ENCODE peak calls at places on chromosomes 2 and 18, in six cellular contexts. V is cardiac muscle cell; N is GM12864; U is transverse colon; K is CD4-positive, alpha-beta memory T cell; Z is body of pancreas. D is an unnamed sample.

GRCh38 chr2:43107679-43108078 is 118.7 kb downstream of the ZFP36L2 start:
- DNase-seq in V (no peak), N (no peak), U (no peak), K (no peak), Z (no peak), D (no peak)

GRCh38 chr2:221896505-221897151 is 324.5 kb upstream of the EPHA4 start:
- DNase-seq in V (no peak), N (no peak), U (no peak), K (no peak), Z (no peak), D (no peak)

GRCh38 chr2:40130251-40130994 is 321.5 kb downstream of the SLC8A1 start:
- DNase-seq in V (peak; percentile 54), N (no peak), U (no peak), K (no peak), Z (no peak), D (no peak)

GRCh38 chr2:161076936-161077335 is 83.3 kb upstream of the TANK start:
- DNase-seq in V (no peak), N (no peak), U (no peak), K (no peak), Z (no peak), D (no peak)

GRCh38 chr18:33022370-33022769 is 249.5 kb upstream of the KLHL14 start:
- DNase-seq in V (no peak), N (no peak), U (no peak), K (no peak), Z (no peak), D (no peak)

GRCh38 chr2:237648016-237648381 is 20.6 kb downstream of the LRRFIP1 start:
- DNase-seq in V (no peak), N (no peak), U (no peak), K (no peak), Z (no peak), D (no peak)

GRCh38 chr2:216286616-216287231 is 85.6 kb downstream of the MARCHF4 start:
- DNase-seq in V (peak; percentile 21), N (no peak), U (no peak), K (no peak), Z (no peak), D (no peak)

GRCh38 chr2:70923378-70924015 is 12.2 kb upstream of the ATP6V1B1 start:
- DNase-seq in V (no peak), N (no peak), U (no peak), K (no peak), Z (no peak), D (no peak)

DNA sequence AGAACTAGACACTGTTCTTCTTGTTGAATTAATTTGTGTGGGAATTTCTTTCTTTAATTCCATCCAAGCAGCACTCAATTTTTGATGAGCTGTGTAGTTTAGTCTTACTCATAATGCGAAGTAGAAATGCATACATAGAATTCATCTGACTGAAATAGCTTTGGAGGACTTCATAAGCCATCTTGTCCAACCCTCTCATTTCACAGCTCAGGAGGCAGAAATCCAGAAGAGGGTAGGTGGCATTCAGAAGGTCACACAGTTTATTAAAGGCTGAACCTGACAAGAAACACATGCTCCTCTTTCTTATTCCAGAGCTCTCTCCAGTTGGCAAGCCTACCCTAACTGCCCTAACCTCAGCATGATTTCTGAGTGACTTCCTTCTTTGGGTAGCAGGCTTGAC is 169.2 kb upstream of the NOSTRIN start:
- DNase-seq in V (peak; percentile 39), N (no peak), U (no peak), K (no peak), Z (no peak), D (no peak)
- H3K4me3 ChIP-seq in V (no peak overlapping the region), N (no peak overlapping the region), U (no peak overlapping the region), K (no peak overlapping the region), Z (no peak overlapping the region), D (no peak overlapping the region)

DNA sequence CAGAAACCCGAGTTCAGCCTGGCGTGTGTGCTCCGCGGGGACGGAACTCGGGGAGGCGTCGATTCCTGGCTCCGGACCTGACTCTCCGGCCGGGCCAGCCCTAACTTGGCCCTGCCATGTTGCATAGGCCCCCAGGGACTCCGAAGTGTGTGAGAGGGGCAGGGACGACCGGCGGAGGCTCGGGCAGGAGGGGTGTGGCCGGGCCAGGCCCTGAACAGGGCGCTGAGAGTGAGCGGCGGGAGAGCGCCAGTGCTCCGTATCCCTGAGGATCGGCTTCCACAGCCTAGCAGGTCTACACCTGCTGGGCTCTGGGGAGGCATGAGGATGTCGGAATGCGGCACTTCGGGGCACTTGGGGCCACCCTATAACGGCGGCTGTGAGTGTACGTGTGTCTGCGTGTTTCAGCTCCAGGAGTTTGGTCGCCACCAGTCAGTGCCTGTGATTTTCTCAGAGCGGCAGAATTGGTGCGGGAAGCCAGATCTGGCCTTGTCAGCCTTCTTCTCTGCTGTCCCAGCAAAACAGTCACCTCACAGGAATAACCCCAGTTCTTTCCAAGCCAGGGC is 846 bp downstream of the KCNK3 start:
- DNase-seq in V (no peak), N (no peak), U (no peak), K (no peak), Z (no peak), D (no peak)
- H3K4me3 ChIP-seq in V (peak overlapping the region; percentile 30), N (no peak overlapping the region), U (peak overlapping the region; percentile 20), K (no peak overlapping the region), Z (peak overlapping the region; percentile 35), D (no peak overlapping the region)

GRCh38 chr2:84459944-84460429 is 907 bp upstream of the SUCLG1 start:
- DNase-seq in V (no peak), N (no peak), U (no peak), K (no peak), Z (no peak), D (no peak)
- H3K4me3 ChIP-seq in V (peak overlapping the region; percentile 68), N (peak overlapping the region; percentile 87), U (peak overlapping the region; percentile 95), K (peak overlapping the region; percentile 68), Z (peak overlapping the region; percentile 89), D (peak overlapping the region; percentile 96)

GRCh38 chr2:10300997-10301945 is 1.4 kb upstream of the HPCAL1 start:
- DNase-seq in V (no peak), N (no peak), U (peak; percentile 47), K (no peak), Z (no peak), D (no peak)
- H3K4me3 ChIP-seq in V (no peak overlapping the region), N (no peak overlapping the region), U (no peak overlapping the region), K (peak overlapping the region; percentile 77), Z (no peak overlapping the region), D (no peak overlapping the region)

GRCh38 chr2:96927420-96928171 is 57.7 kb upstream of the SEMA4C start:
- DNase-seq in V (peak; percentile 17), N (no peak), U (peak; percentile 52), K (no peak), Z (peak; percentile 44), D (no peak)
- H3K4me3 ChIP-seq in V (no peak overlapping the region), N (no peak overlapping the region), U (peak overlapping the region; percentile 5), K (no peak overlapping the region), Z (no peak overlapping the region), D (no peak overlapping the region)

DNA sequence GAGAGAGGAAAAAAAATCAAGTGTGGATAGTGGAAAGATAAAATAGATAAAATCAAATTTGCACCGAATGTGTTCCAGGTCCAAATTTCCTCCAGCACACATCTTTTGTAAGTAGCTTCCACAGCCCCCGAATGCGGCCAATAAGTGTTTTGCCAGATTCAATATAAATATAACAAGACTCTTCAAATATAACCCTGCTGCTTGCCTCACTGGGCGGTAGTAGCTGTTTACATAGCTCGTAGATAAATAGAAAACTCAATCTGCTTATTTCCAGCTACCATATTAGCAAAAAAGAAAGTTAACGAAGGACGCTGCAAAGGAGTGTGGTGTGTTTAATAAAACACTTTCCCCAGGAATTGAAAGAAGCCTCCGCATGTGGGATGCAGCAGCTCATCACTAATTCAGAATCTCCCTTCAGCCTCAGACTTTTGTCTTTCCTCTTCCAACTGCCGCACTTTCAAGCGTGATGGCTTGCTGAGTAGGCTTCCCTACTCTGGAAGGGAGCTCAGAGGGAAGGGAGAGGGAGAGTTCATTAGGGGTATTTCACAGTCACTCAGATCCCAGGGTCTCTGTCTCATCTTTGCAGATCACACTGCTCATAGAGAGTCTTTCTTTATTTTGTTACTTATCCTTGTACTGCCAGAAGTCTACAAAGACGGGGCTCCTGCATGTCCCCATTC is 367.1 kb downstream of the RND3 start:
- DNase-seq in V (no peak), N (no peak), U (no peak), K (no peak), Z (peak; percentile 17), D (no peak)
- H3K4me3 ChIP-seq in V (no peak overlapping the region), N (no peak overlapping the region), U (no peak overlapping the region), K (no peak overlapping the region), Z (no peak overlapping the region), D (no peak overlapping the region)

GRCh38 chr18:22713511-22713910 is 219.6 kb upstream of the RBBP8 start:
- DNase-seq in V (no peak), N (no peak), U (no peak), K (no peak), Z (no peak), D (no peak)

GRCh38 chr18:22711381-22711717 is 221.8 kb upstream of the RBBP8 start:
- DNase-seq in V (no peak), N (no peak), U (no peak), K (no peak), Z (no peak), D (no peak)

GRCh38 chr18:22709288-22710060 is 223.7 kb upstream of the RBBP8 start:
- DNase-seq in V (peak; percentile 21), N (no peak), U (no peak), K (no peak), Z (no peak), D (no peak)

GRCh38 chr18:22705328-22705727 is 227.8 kb upstream of the RBBP8 start:
- DNase-seq in V (peak; percentile 75), N (no peak), U (no peak), K (no peak), Z (no peak), D (no peak)

GRCh38 chr18:22710628-22711380 is 222.3 kb upstream of the RBBP8 start:
- DNase-seq in V (peak; percentile 71), N (no peak), U (peak; percentile 47), K (no peak), Z (peak; percentile 26), D (no peak)
- H3K4me3 ChIP-seq in V (no peak overlapping the region), N (no peak overlapping the region), U (peak overlapping the region; percentile 31), K (no peak overlapping the region), Z (no peak overlapping the region), D (no peak overlapping the region)

DNA sequence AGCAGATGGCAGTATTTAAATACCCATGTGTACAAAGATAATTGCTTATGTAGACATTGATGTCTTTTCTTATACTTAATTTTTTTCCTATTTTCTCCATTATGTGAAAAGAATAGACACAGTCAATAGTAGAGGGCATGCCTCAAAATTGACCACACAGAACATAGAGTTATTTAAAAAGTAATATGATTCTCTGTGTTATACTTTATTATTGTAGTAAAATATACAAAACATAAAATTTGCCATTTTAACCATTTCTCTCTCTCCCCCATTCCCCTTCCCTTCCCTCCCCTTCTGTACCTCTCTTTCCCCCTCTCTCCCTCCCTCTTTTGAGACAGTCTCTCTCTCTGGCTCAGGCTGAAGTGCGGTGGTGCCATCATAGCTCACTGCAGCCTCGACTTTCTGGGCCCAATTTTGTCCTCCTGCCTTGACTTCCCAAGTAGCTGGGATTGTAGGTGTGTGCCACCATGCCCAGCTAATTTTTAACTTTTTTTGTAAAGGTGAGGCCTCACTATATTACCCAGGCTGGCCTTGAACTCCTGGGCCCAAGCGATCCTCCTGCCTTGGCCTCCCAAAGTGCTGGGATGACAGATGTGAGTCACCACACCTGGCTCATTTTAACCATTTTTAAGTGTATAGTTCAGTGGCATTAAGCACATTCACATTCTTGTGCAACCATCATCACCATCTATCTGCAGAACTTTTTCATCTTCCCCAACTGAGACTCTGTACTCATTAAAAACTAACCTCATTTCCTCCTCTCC is 179.7 kb downstream of the MCFD2 start:
- DNase-seq in V (no peak), N (no peak), U (no peak), K (no peak), Z (no peak), D (no peak)
- H3K4me3 ChIP-seq in V (no peak overlapping the region), N (no peak overlapping the region), U (no peak overlapping the region), K (no peak overlapping the region), Z (no peak overlapping the region), D (no peak overlapping the region)